ENCODE peak calls at places on chromosomes 13 and 19, in seven cellular contexts. One of them, this sample, is unnamed.

GRCh38 chr19:46303702-46304397 is 7.0 kb downstream of the HIF3A start:
- DNase-seq in stimulated activated CD8-positive, alpha-beta memory T cell treated with anti-CD3 and anti-CD28 coated beads, Interleukin-4, amount 100 ng/mL, for 24 hours: no peak
- DNase-seq in activated effector memory CD4-positive, alpha-beta T cell treated with anti-CD3 and anti-CD28 coated beads, Interleukin-2, amount 50 U/mL, for 16 hours: peak; percentile 66
- DNase-seq in mucosa of descending colon: peak; percentile 91
- DNase-seq in RPMI7951: no peak
- DNase-seq in activated CD8-positive, alpha-beta memory T cell treated with anti-CD3 and anti-CD28 coated beads, Interleukin-2, amount 10 ng/mL, durations not matched to agents 7 days and 5 days: no peak
- DNase-seq in NCI-H1694: no peak
- DNase-seq in this sample: peak; percentile 97

GRCh38 chr19:13978306-13978705 is 26.0 kb downstream of the DCAF15 start:
- DNase-seq in NCI-H1694: no peak
- DNase-seq in activated effector memory CD4-positive, alpha-beta T cell treated with anti-CD3 and anti-CD28 coated beads, Interleukin-2, amount 50 U/mL, for 16 hours: no peak
- DNase-seq in stimulated activated CD8-positive, alpha-beta memory T cell treated with anti-CD3 and anti-CD28 coated beads, Interleukin-4, amount 100 ng/mL, for 24 hours: peak; percentile 35
- DNase-seq in mucosa of descending colon: peak; percentile 82
- DNase-seq in RPMI7951: peak; percentile 17
- DNase-seq in activated CD8-positive, alpha-beta memory T cell treated with anti-CD3 and anti-CD28 coated beads, Interleukin-2, amount 10 ng/mL, durations not matched to agents 7 days and 5 days: peak; percentile 50
- DNase-seq in this sample: peak; percentile 70

GRCh38 chr13:97273341-97273831 is 51.3 kb downstream of the MBNL2 start:
- DNase-seq in activated CD8-positive, alpha-beta memory T cell treated with anti-CD3 and anti-CD28 coated beads, Interleukin-2, amount 10 ng/mL, durations not matched to agents 7 days and 5 days: no peak
- DNase-seq in stimulated activated CD8-positive, alpha-beta memory T cell treated with anti-CD3 and anti-CD28 coated beads, Interleukin-4, amount 100 ng/mL, for 24 hours: no peak
- DNase-seq in mucosa of descending colon: no peak
- DNase-seq in activated effector memory CD4-positive, alpha-beta T cell treated with anti-CD3 and anti-CD28 coated beads, Interleukin-2, amount 50 U/mL, for 16 hours: no peak
- DNase-seq in NCI-H1694: no peak
- DNase-seq in RPMI7951: no peak
- DNase-seq in this sample: no peak

GRCh38 chr19:39913682-39914333 is 20.6 kb downstream of the FCGBP start:
- DNase-seq in mucosa of descending colon: peak; percentile 78
- DNase-seq in RPMI7951: no peak
- DNase-seq in activated CD8-positive, alpha-beta memory T cell treated with anti-CD3 and anti-CD28 coated beads, Interleukin-2, amount 10 ng/mL, durations not matched to agents 7 days and 5 days: no peak
- DNase-seq in stimulated activated CD8-positive, alpha-beta memory T cell treated with anti-CD3 and anti-CD28 coated beads, Interleukin-4, amount 100 ng/mL, for 24 hours: no peak
- DNase-seq in NCI-H1694: no peak
- DNase-seq in activated effector memory CD4-positive, alpha-beta T cell treated with anti-CD3 and anti-CD28 coated beads, Interleukin-2, amount 50 U/mL, for 16 hours: no peak
- DNase-seq in this sample: peak; percentile 22

GRCh38 chr19:6212403-6213265 is 67.1 kb downstream of the MLLT1 start:
- DNase-seq in RPMI7951: no peak
- DNase-seq in NCI-H1694: no peak
- DNase-seq in activated effector memory CD4-positive, alpha-beta T cell treated with anti-CD3 and anti-CD28 coated beads, Interleukin-2, amount 50 U/mL, for 16 hours: no peak
- DNase-seq in activated CD8-positive, alpha-beta memory T cell treated with anti-CD3 and anti-CD28 coated beads, Interleukin-2, amount 10 ng/mL, durations not matched to agents 7 days and 5 days: no peak
- DNase-seq in stimulated activated CD8-positive, alpha-beta memory T cell treated with anti-CD3 and anti-CD28 coated beads, Interleukin-4, amount 100 ng/mL, for 24 hours: no peak
- DNase-seq in mucosa of descending colon: no peak
- DNase-seq in this sample: no peak

GRCh38 chr13:44312131-44312530 is 61.5 kb upstream of the SERP2 start:
- DNase-seq in stimulated activated CD8-positive, alpha-beta memory T cell treated with anti-CD3 and anti-CD28 coated beads, Interleukin-4, amount 100 ng/mL, for 24 hours: no peak
- DNase-seq in mucosa of descending colon: no peak
- DNase-seq in NCI-H1694: no peak
- DNase-seq in activated CD8-positive, alpha-beta memory T cell treated with anti-CD3 and anti-CD28 coated beads, Interleukin-2, amount 10 ng/mL, durations not matched to agents 7 days and 5 days: no peak
- DNase-seq in activated effector memory CD4-positive, alpha-beta T cell treated with anti-CD3 and anti-CD28 coated beads, Interleukin-2, amount 50 U/mL, for 16 hours: no peak
- DNase-seq in RPMI7951: peak; percentile 94
- DNase-seq in this sample: no peak

GRCh38 chr13:114152831-114153371 is 20.5 kb upstream of the RASA3 start:
- DNase-seq in NCI-H1694: no peak
- DNase-seq in stimulated activated CD8-positive, alpha-beta memory T cell treated with anti-CD3 and anti-CD28 coated beads, Interleukin-4, amount 100 ng/mL, for 24 hours: no peak
- DNase-seq in mucosa of descending colon: peak; percentile 48
- DNase-seq in activated effector memory CD4-positive, alpha-beta T cell treated with anti-CD3 and anti-CD28 coated beads, Interleukin-2, amount 50 U/mL, for 16 hours: no peak
- DNase-seq in activated CD8-positive, alpha-beta memory T cell treated with anti-CD3 and anti-CD28 coated beads, Interleukin-2, amount 10 ng/mL, durations not matched to agents 7 days and 5 days: no peak
- DNase-seq in RPMI7951: peak; percentile 62
- DNase-seq in this sample: no peak

GRCh38 chr13:109394311-109394988 is 391.9 kb downstream of the IRS2 start:
- DNase-seq in RPMI7951: no peak
- DNase-seq in stimulated activated CD8-positive, alpha-beta memory T cell treated with anti-CD3 and anti-CD28 coated beads, Interleukin-4, amount 100 ng/mL, for 24 hours: no peak
- DNase-seq in activated CD8-positive, alpha-beta memory T cell treated with anti-CD3 and anti-CD28 coated beads, Interleukin-2, amount 10 ng/mL, durations not matched to agents 7 days and 5 days: no peak
- DNase-seq in NCI-H1694: no peak
- DNase-seq in mucosa of descending colon: no peak
- DNase-seq in activated effector memory CD4-positive, alpha-beta T cell treated with anti-CD3 and anti-CD28 coated beads, Interleukin-2, amount 50 U/mL, for 16 hours: no peak
- DNase-seq in this sample: no peak

GRCh38 chr13:113083402-113084061 is 22.1 kb upstream of the F7 start:
- DNase-seq in activated CD8-positive, alpha-beta memory T cell treated with anti-CD3 and anti-CD28 coated beads, Interleukin-2, amount 10 ng/mL, durations not matched to agents 7 days and 5 days: no peak
- DNase-seq in RPMI7951: peak; percentile 14
- DNase-seq in stimulated activated CD8-positive, alpha-beta memory T cell treated with anti-CD3 and anti-CD28 coated beads, Interleukin-4, amount 100 ng/mL, for 24 hours: no peak
- DNase-seq in mucosa of descending colon: peak; percentile 46
- DNase-seq in NCI-H1694: no peak
- DNase-seq in activated effector memory CD4-positive, alpha-beta T cell treated with anti-CD3 and anti-CD28 coated beads, Interleukin-2, amount 50 U/mL, for 16 hours: no peak
- DNase-seq in this sample: no peak

GRCh38 chr19:1000095-1000494 is at the start of gene GRIN3B:
- DNase-seq in RPMI7951: peak; percentile 42
- DNase-seq in activated CD8-positive, alpha-beta memory T cell treated with anti-CD3 and anti-CD28 coated beads, Interleukin-2, amount 10 ng/mL, durations not matched to agents 7 days and 5 days: peak; percentile 70
- DNase-seq in NCI-H1694: no peak
- DNase-seq in stimulated activated CD8-positive, alpha-beta memory T cell treated with anti-CD3 and anti-CD28 coated beads, Interleukin-4, amount 100 ng/mL, for 24 hours: peak; percentile 55
- DNase-seq in mucosa of descending colon: peak; percentile 70
- DNase-seq in activated effector memory CD4-positive, alpha-beta T cell treated with anti-CD3 and anti-CD28 coated beads, Interleukin-2, amount 50 U/mL, for 16 hours: peak; percentile 86
- DNase-seq in this sample: peak; percentile 60

GRCh38 chr13:30145709-30146367 is 161.5 kb downstream of the KATNAL1 start:
- DNase-seq in mucosa of descending colon: no peak
- DNase-seq in RPMI7951: no peak
- DNase-seq in stimulated activated CD8-positive, alpha-beta memory T cell treated with anti-CD3 and anti-CD28 coated beads, Interleukin-4, amount 100 ng/mL, for 24 hours: no peak
- DNase-seq in NCI-H1694: no peak
- DNase-seq in activated effector memory CD4-positive, alpha-beta T cell treated with anti-CD3 and anti-CD28 coated beads, Interleukin-2, amount 50 U/mL, for 16 hours: peak; percentile 67
- DNase-seq in activated CD8-positive, alpha-beta memory T cell treated with anti-CD3 and anti-CD28 coated beads, Interleukin-2, amount 10 ng/mL, durations not matched to agents 7 days and 5 days: peak; percentile 50
- DNase-seq in this sample: no peak

GRCh38 chr13:51347099-51347498 is 7.6 kb downstream of the SERPINE3 start:
- DNase-seq in activated CD8-positive, alpha-beta memory T cell treated with anti-CD3 and anti-CD28 coated beads, Interleukin-2, amount 10 ng/mL, durations not matched to agents 7 days and 5 days: no peak
- DNase-seq in stimulated activated CD8-positive, alpha-beta memory T cell treated with anti-CD3 and anti-CD28 coated beads, Interleukin-4, amount 100 ng/mL, for 24 hours: no peak
- DNase-seq in RPMI7951: no peak
- DNase-seq in mucosa of descending colon: no peak
- DNase-seq in activated effector memory CD4-positive, alpha-beta T cell treated with anti-CD3 and anti-CD28 coated beads, Interleukin-2, amount 50 U/mL, for 16 hours: no peak
- DNase-seq in NCI-H1694: no peak
- DNase-seq in this sample: no peak

GRCh38 chr19:45769054-45769782 is at the start of gene SIX5:
- DNase-seq in activated effector memory CD4-positive, alpha-beta T cell treated with anti-CD3 and anti-CD28 coated beads, Interleukin-2, amount 50 U/mL, for 16 hours: peak; percentile 97
- DNase-seq in RPMI7951: peak; percentile 97
- DNase-seq in mucosa of descending colon: peak; percentile 99
- DNase-seq in activated CD8-positive, alpha-beta memory T cell treated with anti-CD3 and anti-CD28 coated beads, Interleukin-2, amount 10 ng/mL, durations not matched to agents 7 days and 5 days: peak; percentile 97
- DNase-seq in NCI-H1694: peak; percentile 90
- DNase-seq in stimulated activated CD8-positive, alpha-beta memory T cell treated with anti-CD3 and anti-CD28 coated beads, Interleukin-4, amount 100 ng/mL, for 24 hours: peak; percentile 90
- DNase-seq in this sample: peak; percentile 99

GRCh38 chr19:54448037-54448773 is 794 bp upstream of the LENG8 start:
- DNase-seq in RPMI7951: peak; percentile 71
- DNase-seq in mucosa of descending colon: peak; percentile 77
- DNase-seq in stimulated activated CD8-positive, alpha-beta memory T cell treated with anti-CD3 and anti-CD28 coated beads, Interleukin-4, amount 100 ng/mL, for 24 hours: no peak
- DNase-seq in activated CD8-positive, alpha-beta memory T cell treated with anti-CD3 and anti-CD28 coated beads, Interleukin-2, amount 10 ng/mL, durations not matched to agents 7 days and 5 days: peak; percentile 62
- DNase-seq in activated effector memory CD4-positive, alpha-beta T cell treated with anti-CD3 and anti-CD28 coated beads, Interleukin-2, amount 50 U/mL, for 16 hours: peak; percentile 79
- DNase-seq in NCI-H1694: peak; percentile 33
- DNase-seq in this sample: no peak

This sample was measured in stomach.